ENCODE peak calls at places on chromosomes 3 and 15, in six cellular contexts. C, O, A, F, R and J are unnamed samples.

GRCh38 chr3:197168606-197169005 is 129.8 kb downstream of the DLG1 start:
- DNase-seq in R (no peak), A (no peak), O (no peak), F (peak), C (peak), J (peak)

GRCh38 chr3:194619741-194620140 is 13.5 kb downstream of the TMEM44 start:
- DNase-seq in O (no peak), A (no peak), F (no peak), C (no peak), R (no peak), J (no peak)

GRCh38 chr3:106097817-106098410 is 229.1 kb upstream of the CBLB start:
- DNase-seq in A (no peak), R (no peak), C (peak), O (no peak), F (no peak), J (peak)

GRCh38 chr15:100692259-100692658 is 89.9 kb downstream of the ASB7 start:
- DNase-seq in A (no peak), F (no peak), O (no peak), C (peak), R (no peak), J (no peak)

GRCh38 chr3:58010562-58010961 is 2.3 kb downstream of the FLNB start:
- DNase-seq in C (no peak), F (no peak), A (no peak), R (no peak), O (no peak), J (no peak)

GRCh38 chr3:151394611-151395010 is 10.1 kb upstream of the P2RY12 start:
- DNase-seq in F (no peak), R (peak), C (no peak), O (no peak), A (no peak), J (no peak)

GRCh38 chr15:30023798-30024295 is 58.9 kb upstream of the GOLGA8J start:
- DNase-seq in F (no peak), A (no peak), C (peak), R (no peak), O (no peak), J (peak)

GRCh38 chr3:126472277-126473006 is 3.2 kb downstream of the ZXDC start:
- DNase-seq in R (peak), A (peak), F (peak), O (peak), C (peak), J (peak)

GRCh38 chr15:62545392-62546227 is 380.5 kb upstream of the C2CD4B start:
- DNase-seq in C (peak), O (no peak), A (peak), F (peak), R (no peak), J (peak)

GRCh38 chr15:98597666-98598065 is 50.7 kb upstream of the IGF1R start:
- DNase-seq in A (no peak), F (no peak), O (peak), R (peak), C (no peak), J (peak)

GRCh38 chr3:64229903-64230302 is 4.6 kb upstream of the PRICKLE2 start:
- DNase-seq in F (no peak), R (no peak), O (no peak), C (peak), A (no peak), J (no peak)

GRCh38 chr15:100958326-100959065 is 39.3 kb downstream of the LRRK1 start:
- DNase-seq in C (peak), O (peak), R (no peak), F (peak), A (no peak), J (peak)

GRCh38 chr15:85973584-85974347 is 105.9 kb upstream of the AGBL1 start:
- DNase-seq in A (no peak), F (no peak), C (peak), O (no peak), R (peak), J (peak)

GRCh38 chr3:72633534-72633933 is 214.7 kb downstream of the SHQ1 start:
- DNase-seq in A (no peak), C (no peak), F (no peak), O (no peak), R (no peak), J (no peak)

GRCh38 chr15:75348563-75349350 is 1.9 kb downstream of the NEIL1 start:
- DNase-seq in A (no peak), C (no peak), F (peak), O (no peak), R (peak), J (no peak)

GRCh38 chr3:108471346-108471935 is 39.0 kb downstream of the MYH15 start:
- DNase-seq in R (no peak), F (no peak), O (peak), C (peak), A (no peak), J (peak)

GRCh38 chr3:15666277-15666676 is 64.7 kb downstream of the BTD start:
- DNase-seq in F (no peak), O (no peak), C (no peak), R (no peak), A (no peak), J (no peak)

GRCh38 chr3:144415492-144415891 is 443.9 kb downstream of the DIPK2A start:
- DNase-seq in C (no peak), R (no peak), F (no peak), A (peak), O (no peak), J (no peak)

GRCh38 chr3:115071611-115072010 is 75.5 kb downstream of the ZBTB20 start:
- DNase-seq in F (peak), R (no peak), C (peak), A (no peak), O (no peak), J (peak)

GRCh38 chr15:74752486-74753395 is 4.1 kb downstream of the CYP1A2 start:
- DNase-seq in A (no peak), C (peak), F (peak), O (peak), R (no peak), J (no peak)

GRCh38 chr3:108713801-108714200 is 43.4 kb downstream of the RETNLB start:
- DNase-seq in F (no peak), A (no peak), R (no peak), C (no peak), O (no peak), J (no peak)

GRCh38 chr3:9201895-9202294 is 47.6 kb downstream of the SRGAP3 start:
- DNase-seq in A (no peak), R (no peak), F (no peak), O (no peak), C (no peak), J (no peak)

GRCh38 chr3:184241447-184242296 is 7.1 kb downstream of the ALG3 start:
- DNase-seq in O (peak), A (peak), F (peak), R (peak), C (no peak), J (peak)

GRCh38 chr3:138649134-138649533 is 40.6 kb downstream of the FAIM start:
- DNase-seq in F (no peak), O (no peak), R (no peak), C (no peak), A (no peak), J (no peak)

GRCh38 chr15:100042558-100042957 is 299.2 kb downstream of the ADAMTS17 start:
- DNase-seq in F (no peak), A (no peak), O (no peak), C (peak), R (no peak), J (peak)

GRCh38 chr3:52031896-52032295 is 24.5 kb downstream of the DUSP7 start:
- DNase-seq in F (no peak), O (no peak), R (no peak), C (no peak), A (no peak), J (no peak)

GRCh38 chr3:110031975-110032374 is 694.6 kb upstream of the DPPA4 start:
- DNase-seq in A (no peak), F (no peak), R (no peak), C (no peak), O (no peak), J (no peak)

GRCh38 chr3:133209871-133210550 is 171.8 kb downstream of the TMEM108 start:
- DNase-seq in O (no peak), F (no peak), A (no peak), R (no peak), C (peak), J (peak)

GRCh38 chr3:149958171-149958796 is 12.4 kb downstream of the PFN2 start:
- DNase-seq in F (no peak), C (no peak), O (no peak), R (no peak), A (no peak), J (no peak)

GRCh38 chr3:30655187-30655812 is 48.9 kb downstream of the TGFBR2 start:
- DNase-seq in A (no peak), F (no peak), C (peak), O (no peak), R (no peak), J (peak)